ENCODE peak calls at places on chromosomes 4 and X, in six cellular contexts. Y is bronchial epithelial cell, W is activated B cell treated with CpG ODN at 0.5 μM for 24 hours, M is KG1, N is T-helper 22 cell, G is RCC 7860. Z is an unnamed sample.

GRCh38 chr4:155405059-155405458 is 28.3 kb upstream of the MAP9 start:
- DNase-seq in M (no peak), W (no peak), G (no peak), Y (peak; percentile 1), N (no peak), Z (no peak)

GRCh38 chr4:109588176-109588575 is 28.1 kb downstream of the MCUB start:
- DNase-seq in Y (no peak), N (no peak), G (no peak), M (no peak), W (no peak), Z (no peak)

GRCh38 chrX:28189011-28189410 is 207.8 kb upstream of the DCAF8L1 start:
- DNase-seq in N (no peak), G (peak; percentile 73), W (no peak), Y (peak; percentile 92), M (no peak), Z (no peak)

GRCh38 chr4:87912164-87913004 is 63.1 kb upstream of the SPP1 start:
- DNase-seq in W (no peak), N (no peak), Y (no peak), G (no peak), M (no peak), Z (no peak)

GRCh38 chr4:2428496-2429213 is 9.9 kb downstream of the CFAP99 start:
- DNase-seq in M (no peak), G (no peak), W (no peak), N (no peak), Y (no peak), Z (no peak)

GRCh38 chr4:139825523-139826014 is 159.9 kb downstream of the MGST2 start:
- DNase-seq in M (no peak), G (no peak), Y (no peak), N (no peak), W (no peak), Z (no peak)

GRCh38 chr4:79662651-79663050 is 254.6 kb upstream of the GK2 start:
- DNase-seq in G (peak; percentile 5), M (no peak), Y (peak; percentile 10), N (no peak), W (no peak), Z (no peak)

GRCh38 chrX:115894087-115894486 is 276.5 kb upstream of the AGTR2 start:
- DNase-seq in Y (no peak), G (no peak), M (no peak), W (no peak), N (no peak), Z (no peak)

GRCh38 chrX:68685722-68686683 is 38.5 kb downstream of the STARD8 start:
- DNase-seq in M (peak; percentile 10), Y (no peak), N (no peak), W (no peak), G (no peak), Z (no peak)

GRCh38 chr4:133476064-133476463 is 327.0 kb downstream of the PCDH10 start:
- DNase-seq in G (no peak), W (no peak), Y (no peak), M (no peak), N (no peak), Z (no peak)

GRCh38 chr4:147691820-147692219 is 7.9 kb upstream of the PRMT9 start:
- DNase-seq in Y (no peak), N (no peak), G (no peak), W (no peak), M (no peak), Z (no peak)

GRCh38 chrX:39196192-39197102 is 395.2 kb downstream of the MID1IP1 start:
- DNase-seq in M (peak; percentile 8), W (peak; percentile 16), N (peak; percentile 25), Y (peak; percentile 71), G (peak; percentile 76), Z (no peak)

GRCh38 chr4:68929076-68929737 is 22.4 kb downstream of the UGT2A3 start:
- DNase-seq in M (no peak), Y (no peak), G (no peak), N (no peak), W (no peak), Z (no peak)

GRCh38 chrX:2397648-2398340 is 103.0 kb downstream of the DHRSX start:
- DNase-seq in M (no peak), Y (peak; percentile 52), W (no peak), G (peak; percentile 46), N (no peak), Z (no peak)

GRCh38 chr4:15654556-15655222 is 468 bp downstream of the FBXL5 start:
- DNase-seq in G (peak; percentile 9), W (no peak), M (no peak), Y (no peak), N (no peak), Z (no peak)

GRCh38 chr4:99824070-99824599 is 7.5 kb downstream of the DAPP1 start:
- DNase-seq in G (no peak), M (no peak), Y (no peak), W (no peak), N (no peak), Z (no peak)

GRCh38 chr4:121069419-121069818 is 2.9 kb downstream of the NDNF start:
- DNase-seq in Y (no peak), N (no peak), G (no peak), M (no peak), W (no peak), Z (no peak)

GRCh38 chrX:39705299-39705698 is 392.5 kb downstream of the BCOR start:
- DNase-seq in G (peak; percentile 61), Y (peak; percentile 80), M (no peak), W (no peak), N (no peak), Z (no peak)

GRCh38 chrX:47182106-47182700 is 11.4 kb upstream of the UBA1 start:
- DNase-seq in N (no peak), W (no peak), G (no peak), M (no peak), Y (no peak), Z (no peak)

GRCh38 chr4:87555751-87556619 is 26.8 kb upstream of the SPARCL1 start:
- DNase-seq in Y (peak; percentile 100), G (peak; percentile 70), N (no peak), W (no peak), M (no peak), Z (no peak)

GRCh38 chr4:126221262-126221661 is 906.5 kb downstream of the FAT4 start:
- DNase-seq in N (no peak), Y (no peak), W (no peak), G (no peak), M (no peak), Z (no peak)

GRCh38 chr4:11904117-11904535 is 475.4 kb upstream of the HS3ST1 start:
- DNase-seq in Y (no peak), N (no peak), W (no peak), G (no peak), M (no peak), Z (no peak)

GRCh38 chr4:25144870-25145481 is 15.3 kb downstream of the SEPSECS start:
- DNase-seq in Y (peak; percentile 58), N (no peak), W (no peak), M (no peak), G (peak; percentile 16), Z (no peak)

GRCh38 chr4:170581322-170581721 is 491.6 kb upstream of the AADAT start:
- DNase-seq in Y (no peak), G (no peak), M (no peak), N (no peak), W (no peak), Z (no peak)

GRCh38 chr4:25413261-25413660 is 36.2 kb downstream of the ANAPC4 start:
- DNase-seq in Y (no peak), G (no peak), M (no peak), W (no peak), N (no peak), Z (no peak)

GRCh38 chr4:147822128-147822527 is 90.2 kb downstream of the ARHGAP10 start:
- DNase-seq in G (no peak), M (no peak), W (no peak), N (no peak), Y (peak; percentile 98), Z (no peak)

GRCh38 chrX:25646156-25646555 is 492.0 kb upstream of the MAGEB18 start:
- DNase-seq in M (no peak), W (no peak), Y (no peak), N (no peak), G (no peak), Z (no peak)

GRCh38 chrX:109600114-109600710 is 24.8 kb downstream of the KCNE5 start:
- DNase-seq in M (no peak), W (no peak), G (no peak), Y (no peak), N (no peak), Z (peak; percentile 6)

GRCh38 chrX:135434258-135435138 is 12.8 kb downstream of the SMIM10L2A start:
- DNase-seq in M (no peak), N (no peak), W (no peak), Y (no peak), G (no peak), Z (peak; percentile 7)

GRCh38 chr4:122960298-122960985 is 38.0 kb upstream of the NUDT6 start:
- DNase-seq in W (no peak), N (no peak), G (no peak), Y (no peak), M (no peak), Z (no peak)

GRCh38 chr4:150070464-150071170 is 7.6 kb upstream of the DCLK2 start:
- DNase-seq in Y (no peak), W (no peak), G (no peak), N (no peak), M (no peak), Z (no peak)